ENCODE peak calls at places on chromosomes 2 and 18, in ten cellular contexts. B is neural progenitor cell, D is B cell, F is heart right ventricle, Z is tibial artery, C is GM13977, L is cardiac muscle cell, R is GM10248, P is heart left ventricle, Y is dorsolateral prefrontal cortex. N is an unnamed sample.

GRCh38 chr2:46471-47345 is at the start of gene FAM110C:
- DNase-seq in B (peak), D (no peak), F (peak), Z (peak), C (peak), L (peak), R (no peak), P (peak), Y (peak), N (no peak)

GRCh38 chr2:175552902-175553301 is 371.4 kb upstream of the ATP5MC3 start:
- DNase-seq in B (peak), D (no peak), F (no peak), Z (no peak), C (no peak), L (no peak), R (no peak), P (no peak), Y (no peak), N (no peak)

GRCh38 chr18:51039138-51040112 is 9.4 kb downstream of the SMAD4 start:
- DNase-seq in B (no peak), D (no peak), F (no peak), Z (no peak), C (peak), L (peak), R (peak), P (no peak), Y (no peak), N (no peak)

GRCh38 chr2:204645018-204645775 is 99.9 kb downstream of the PARD3B start:
- DNase-seq in B (no peak), D (no peak), F (no peak), Z (no peak), C (no peak), L (no peak), R (no peak), P (no peak), Y (no peak), N (no peak)

GRCh38 chr2:20224716-20225293 is at the start of gene SDC1:
- DNase-seq in B (peak), D (no peak), F (no peak), Z (no peak), C (peak), L (peak), R (no peak), P (no peak), Y (no peak), N (no peak)

GRCh38 chr2:196200557-196200956 is 29.2 kb upstream of the STK17B start:
- DNase-seq in B (no peak), D (no peak), F (no peak), Z (no peak), C (peak), L (no peak), R (peak), P (no peak), Y (no peak), N (no peak)

GRCh38 chr2:104863585-104864279 is 9.8 kb downstream of the POU3F3 start:
- DNase-seq in B (peak), D (no peak), F (no peak), Z (no peak), C (peak), L (no peak), R (no peak), P (no peak), Y (no peak), N (no peak)

GRCh38 chr2:190533175-190533967 is 1.2 kb downstream of the NEMP2 start:
- DNase-seq in B (no peak), D (peak), F (no peak), Z (no peak), C (no peak), L (peak), R (no peak), P (peak), Y (no peak), N (no peak)

GRCh38 chr18:58103339-58103930 is 59.4 kb downstream of the NEDD4L start:
- DNase-seq in B (no peak), D (no peak), F (no peak), Z (no peak), C (no peak), L (no peak), R (no peak), P (no peak), Y (no peak), N (no peak)

GRCh38 chr2:172200495-172201085 is 97.9 kb upstream of the DLX2 start:
- DNase-seq in B (peak), D (no peak), F (no peak), Z (no peak), C (no peak), L (peak), R (no peak), P (no peak), Y (no peak), N (no peak)

GRCh38 chr2:126970583-126970982 is 71.9 kb downstream of the TEX51 start:
- DNase-seq in B (peak), D (no peak), F (no peak), Z (no peak), C (no peak), L (no peak), R (no peak), P (no peak), Y (no peak), N (no peak)

GRCh38 chr2:23426284-23426905 is 41.4 kb downstream of the KLHL29 start:
- DNase-seq in B (no peak), D (no peak), F (peak), Z (peak), C (no peak), L (peak), R (no peak), P (peak), Y (no peak), N (no peak)

GRCh38 chr2:204437815-204438766 is 107.2 kb upstream of the PARD3B start:
- DNase-seq in B (peak), D (no peak), F (no peak), Z (no peak), C (no peak), L (no peak), R (no peak), P (no peak), Y (no peak), N (no peak)

GRCh38 chr18:9898792-9899549 is 13.2 kb downstream of the TXNDC2 start:
- DNase-seq in B (no peak), D (no peak), F (no peak), Z (no peak), C (peak), L (peak), R (no peak), P (no peak), Y (no peak), N (no peak)

GRCh38 chr2:2876350-2877042 is 501.1 kb downstream of the EIPR1 start:
- DNase-seq in B (no peak), D (no peak), F (no peak), Z (no peak), C (no peak), L (no peak), R (no peak), P (no peak), Y (no peak), N (no peak)

GRCh38 chr2:131058905-131059304 is 34.4 kb downstream of the FAM168B start:
- DNase-seq in B (no peak), D (no peak), F (no peak), Z (no peak), C (no peak), L (no peak), R (no peak), P (no peak), Y (peak), N (no peak)

GRCh38 chr2:239991689-239992314 is 33.3 kb downstream of the NDUFA10 start:
- DNase-seq in B (peak), D (no peak), F (no peak), Z (no peak), C (peak), L (peak), R (peak), P (no peak), Y (no peak), N (peak)

GRCh38 chr18:9771261-9771976 is 63.3 kb downstream of the RAB31 start:
- DNase-seq in B (peak), D (peak), F (peak), Z (peak), C (peak), L (peak), R (peak), P (peak), Y (peak), N (no peak)

GRCh38 chr2:26900831-26901321 is 52.9 kb downstream of the DPYSL5 start:
- DNase-seq in B (peak), D (no peak), F (no peak), Z (no peak), C (no peak), L (no peak), R (no peak), P (no peak), Y (no peak), N (no peak)

GRCh38 chr2:64018715-64019082 is 529 bp downstream of the VPS54 start:
- DNase-seq in B (peak), D (peak), F (peak), Z (peak), C (peak), L (no peak), R (peak), P (peak), Y (peak), N (no peak)

GRCh38 chr2:141911485-141912066 is 219.2 kb downstream of the LRP1B start:
- DNase-seq in B (peak), D (no peak), F (no peak), Z (no peak), C (no peak), L (peak), R (peak), P (no peak), Y (no peak), N (no peak)
- TF ChIP-seq CTCF in B (peak), D (no peak), F (no peak), Z (no peak), C (peak), L (peak), R (peak), P (no peak), Y (peak), N (peak)

GRCh38 chr18:55779461-55779710 is 191.4 kb upstream of the TCF4 start:
- DNase-seq in B (no peak), D (no peak), F (peak), Z (no peak), C (no peak), L (no peak), R (no peak), P (peak), Y (no peak), N (no peak)

GRCh38 chr18:55781481-55781957 is 193.5 kb upstream of the TCF4 start:
- DNase-seq in B (peak), D (no peak), F (peak), Z (no peak), C (no peak), L (peak), R (no peak), P (peak), Y (peak), N (no peak)

GRCh38 chr18:55780591-55781071 is 192.6 kb upstream of the TCF4 start:
- DNase-seq in B (no peak), D (no peak), F (no peak), Z (no peak), C (no peak), L (peak), R (no peak), P (no peak), Y (no peak), N (no peak)

GRCh38 chr18:55778731-55779460 is 190.9 kb upstream of the TCF4 start:
- DNase-seq in B (peak), D (peak), F (peak), Z (no peak), C (peak), L (peak), R (no peak), P (no peak), Y (no peak), N (peak)

GRCh38 chr18:55779711-55780590 is 192.0 kb upstream of the TCF4 start:
- DNase-seq in B (peak), D (no peak), F (peak), Z (no peak), C (peak), L (peak), R (peak), P (peak), Y (peak), N (no peak)
- TF ChIP-seq CTCF in B (peak), D (peak), F (peak), Z (no peak), C (no peak), L (peak), R (no peak), P (peak), Y (peak), N (no peak)

DNA sequence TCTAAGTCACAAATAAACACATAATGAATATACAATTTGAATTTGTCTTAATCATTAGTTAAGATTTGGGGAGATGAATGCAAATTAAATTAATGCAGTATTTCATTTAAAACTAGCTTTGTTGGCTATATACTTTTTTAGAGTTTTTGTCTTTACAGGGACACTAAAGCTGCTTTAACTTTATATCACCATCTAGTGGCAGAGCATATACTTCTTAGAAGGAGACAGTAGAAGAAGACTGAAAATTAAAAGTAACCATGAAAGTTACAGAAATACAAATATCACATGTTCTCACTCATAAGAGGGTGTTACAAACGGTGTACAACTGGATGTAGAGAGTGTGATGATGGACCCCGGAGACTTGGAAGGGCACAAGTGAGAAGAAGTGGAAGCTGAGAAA is 268.3 kb upstream of the NETO1 start:
- DNase-seq in B (peak), D (no peak), F (no peak), Z (no peak), C (peak), L (no peak), R (peak), P (no peak), Y (no peak), N (no peak)
- TF ChIP-seq CTCF in B (peak), D (peak), F (peak), Z (no peak), C (peak), L (no peak), R (peak), P (peak), Y (no peak), N (no peak)

DNA sequence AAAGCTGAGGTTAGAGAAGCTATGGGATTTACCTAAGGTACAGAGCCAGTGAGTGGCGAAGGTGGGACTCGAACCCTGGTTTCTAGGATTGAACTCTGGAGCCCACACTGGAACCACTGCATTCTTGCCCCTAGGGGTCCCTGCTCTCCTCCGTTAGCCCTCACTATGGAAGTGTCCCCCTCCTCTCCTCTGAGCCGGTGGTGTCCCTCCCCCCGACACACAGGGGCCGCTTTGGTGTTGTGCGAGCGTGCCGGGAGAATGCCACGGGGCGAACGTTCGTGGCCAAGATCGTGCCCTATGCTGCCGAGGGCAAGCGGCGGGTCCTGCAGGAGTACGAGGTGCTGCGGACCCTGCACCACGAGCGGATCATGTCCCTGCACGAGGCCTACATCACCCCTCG is 8.5 kb upstream of the GMPPA start:
- DNase-seq in B (no peak), D (no peak), F (no peak), Z (no peak), C (no peak), L (no peak), R (no peak), P (no peak), Y (no peak), N (no peak)
- TF ChIP-seq CTCF in B (peak), D (no peak), F (no peak), Z (no peak), C (no peak), L (peak), R (no peak), P (no peak), Y (no peak), N (no peak)

N was measured in keratinocyte.